ENCODE peak calls at places on chromosomes 5 and 9, in eight cellular contexts. B, G, D, A, X, P, O and K are unnamed samples.

GRCh38 chr5:66743344-66743743 is 147.2 kb downstream of the MAST4 start:
- DNase-seq in B (no peak), G (no peak), D (no peak), A (no peak), X (no peak), P (no peak), O (no peak), K (no peak)

GRCh38 chr9:36144322-36145206 is 8.0 kb downstream of the GLIPR2 start:
- DNase-seq in B (no peak), G (no peak), D (no peak), A (peak; percentile 20), X (no peak), P (no peak), O (no peak), K (peak; percentile 72)

GRCh38 chr5:10524376-10525123 is 39.3 kb upstream of the ANKRD33B start:
- DNase-seq in B (no peak), G (peak; percentile 67), D (peak; percentile 9), A (no peak), X (no peak), P (no peak), O (no peak), K (no peak)

GRCh38 chr9:97990259-97990658 is 7.1 kb downstream of the ANP32B start:
- DNase-seq in B (no peak), G (peak; percentile 27), D (peak; percentile 44), A (no peak), X (peak; percentile 18), P (no peak), O (no peak), K (no peak)

GRCh38 chr5:97788369-97788768 is 605.3 kb upstream of the RIOK2 start:
- DNase-seq in B (no peak), G (no peak), D (no peak), A (no peak), X (no peak), P (no peak), O (no peak), K (no peak)

GRCh38 chr9:4837126-4837767 is 44.5 kb downstream of the RCL1 start:
- DNase-seq in B (no peak), G (no peak), D (no peak), A (peak; percentile 30), X (no peak), P (no peak), O (no peak), K (no peak)

GRCh38 chr5:107669543-107670027 is 1.2 kb downstream of the EFNA5 start:
- DNase-seq in B (no peak), G (peak; percentile 65), D (no peak), A (no peak), X (peak; percentile 71), P (no peak), O (no peak), K (no peak)

GRCh38 chr9:126456396-126456795 is 129.8 kb downstream of the MVB12B start:
- DNase-seq in B (no peak), G (no peak), D (no peak), A (no peak), X (no peak), P (no peak), O (no peak), K (no peak)

GRCh38 chr5:95223859-95224258 is 61.0 kb downstream of the MCTP1 start:
- DNase-seq in B (no peak), G (no peak), D (no peak), A (no peak), X (no peak), P (no peak), O (no peak), K (no peak)

GRCh38 chr5:15734058-15734457 is 234.1 kb downstream of the FBXL7 start:
- DNase-seq in B (no peak), G (no peak), D (no peak), A (no peak), X (peak; percentile 22), P (no peak), O (no peak), K (no peak)

GRCh38 chr5:61256474-61256873 is 75.6 kb upstream of the ZSWIM6 start:
- DNase-seq in B (no peak), G (no peak), D (no peak), A (no peak), X (no peak), P (no peak), O (no peak), K (no peak)

GRCh38 chr5:95686661-95687060 is 3.9 kb upstream of the SPATA9 start:
- DNase-seq in B (no peak), G (no peak), D (no peak), A (no peak), X (no peak), P (no peak), O (no peak), K (no peak)

GRCh38 chr5:3634061-3634460 is 38.4 kb downstream of the IRX1 start:
- DNase-seq in B (no peak), G (no peak), D (no peak), A (no peak), X (no peak), P (no peak), O (no peak), K (no peak)

GRCh38 chr9:131188986-131189385 is 63.6 kb downstream of the NUP214 start:
- DNase-seq in B (no peak), G (no peak), D (no peak), A (no peak), X (no peak), P (no peak), O (no peak), K (no peak)

GRCh38 chr5:169094586-169095409 is 206.1 kb downstream of the SLIT3 start:
- DNase-seq in B (no peak), G (no peak), D (no peak), A (no peak), X (no peak), P (no peak), O (no peak), K (no peak)

GRCh38 chr5:64206653-64207052 is 41.0 kb downstream of the RNF180 start:
- DNase-seq in B (no peak), G (no peak), D (no peak), A (no peak), X (peak; percentile 24), P (no peak), O (no peak), K (no peak)

GRCh38 chr5:154038241-154038603 is 488 bp downstream of the FAM114A2 start:
- DNase-seq in B (no peak), G (peak; percentile 50), D (peak; percentile 60), A (peak; percentile 43), X (no peak), P (peak; percentile 3), O (no peak), K (peak; percentile 12)

GRCh38 chr5:74131256-74131655 is 505.3 kb downstream of the ARHGEF28 start:
- DNase-seq in B (no peak), G (no peak), D (no peak), A (no peak), X (no peak), P (no peak), O (no peak), K (no peak)

GRCh38 chr5:95669540-95669939 is 13.3 kb downstream of the SPATA9 start:
- DNase-seq in B (no peak), G (no peak), D (peak; percentile 41), A (no peak), X (no peak), P (no peak), O (no peak), K (no peak)

GRCh38 chr5:57539281-57539701 is 56.7 kb upstream of the ACTBL2 start:
- DNase-seq in B (no peak), G (no peak), D (no peak), A (no peak), X (no peak), P (no peak), O (no peak), K (no peak)

GRCh38 chr9:125629451-125629850 is 77.6 kb downstream of the MAPKAP1 start:
- DNase-seq in B (no peak), G (no peak), D (no peak), A (no peak), X (no peak), P (no peak), O (no peak), K (peak; percentile 37)

GRCh38 chr5:150141544-150142188 is 14.0 kb downstream of the PDGFRB start:
- DNase-seq in B (no peak), G (no peak), D (no peak), A (no peak), X (peak; percentile 56), P (no peak), O (no peak), K (no peak)

GRCh38 chr5:154368041-154368800 is 77.6 kb upstream of the SAP30L start:
- DNase-seq in B (peak; percentile 89), G (peak; percentile 24), D (no peak), A (peak; percentile 74), X (peak; percentile 88), P (peak; percentile 89), O (no peak), K (no peak)

GRCh38 chr5:93681432-93681831 is 60.0 kb downstream of the POU5F2 start:
- DNase-seq in B (no peak), G (no peak), D (no peak), A (no peak), X (peak; percentile 49), P (no peak), O (no peak), K (no peak)
- TF ChIP-seq REST in B (no peak), G (no peak), D (no peak), A (no peak), X (no peak), P (no peak), O (no peak), K (no peak)

DNA sequence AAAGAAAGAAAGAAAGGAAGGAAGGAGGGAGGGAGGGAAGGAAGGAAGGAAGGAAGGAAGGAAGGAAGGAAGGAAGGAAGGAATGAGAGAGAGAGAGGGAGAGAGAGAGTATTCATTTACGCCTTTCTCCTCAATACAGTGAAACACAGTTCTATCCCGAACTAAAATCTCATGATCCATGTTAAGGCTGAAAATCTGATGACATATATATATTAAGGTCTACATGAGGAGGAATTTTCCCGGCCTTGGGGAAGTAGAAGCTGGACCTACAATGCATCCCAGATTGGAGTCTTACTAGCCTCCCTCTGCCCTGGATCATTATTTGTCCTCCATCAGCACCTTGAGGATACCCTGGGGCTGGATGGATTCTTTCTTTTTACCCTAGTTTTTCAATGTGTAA is 95.1 kb upstream of the DAPK1 start:
- DNase-seq in B (no peak), G (no peak), D (no peak), A (no peak), X (no peak), P (no peak), O (no peak), K (no peak)
- TF ChIP-seq POLR2AphosphoS5 in B (no peak), G (no peak), D (no peak), A (no peak), X (no peak), P (no peak), O (no peak), K (no peak)

DNA sequence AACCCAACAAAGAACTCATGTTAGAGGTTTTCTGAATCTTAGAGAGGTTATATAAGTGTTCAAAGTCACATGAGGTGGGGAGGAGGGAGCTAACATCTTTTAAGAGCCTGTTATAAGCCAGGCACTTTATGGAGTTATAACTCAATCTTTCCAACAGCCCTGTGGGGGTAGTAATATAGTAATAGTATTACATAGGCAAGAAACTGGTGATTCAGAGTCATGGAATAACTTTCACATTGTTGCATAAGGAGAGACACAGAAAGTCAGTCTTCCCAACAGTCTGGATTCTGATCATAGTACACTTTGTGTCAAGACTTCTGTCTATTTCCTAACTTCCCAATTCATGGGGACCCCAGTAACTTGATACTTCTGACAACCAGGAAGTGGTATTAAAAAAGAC is 89.2 kb downstream of the ACER2 start:
- DNase-seq in B (no peak), G (no peak), D (no peak), A (no peak), X (no peak), P (no peak), O (no peak), K (no peak)
- TF ChIP-seq REST in B (no peak), G (no peak), D (no peak), A (no peak), X (no peak), P (no peak), O (no peak), K (no peak)

GRCh38 chr9:27572918-27573698 is at the start of gene C9orf72:
- DNase-seq in B (no peak), G (peak; percentile 94), D (peak; percentile 72), A (peak; percentile 27), X (peak; percentile 72), P (no peak), O (no peak), K (peak; percentile 17)
- TF ChIP-seq POLR2AphosphoS5 in B (no peak), G (peak; percentile 72), D (no peak), A (peak; percentile 52), X (peak; percentile 74), P (peak; percentile 77), O (peak; percentile 3), K (no peak)